ENCODE peak calls at places on chromosome 5, in four cellular contexts. One of them, this sample, is unnamed.

GRCh38 chr5:57366744-57367143 is 115.9 kb downstream of the ACTBL2 start:
- DNase-seq in brain microvascular endothelial cell: peak
- DNase-seq in Peyer's patch: no peak
- DNase-seq in fibroblast of villous mesenchyme: peak
- DNase-seq in this sample: no peak

GRCh38 chr5:40871177-40871576 is 30.0 kb downstream of the CARD6 start:
- DNase-seq in brain microvascular endothelial cell: no peak
- DNase-seq in Peyer's patch: no peak
- DNase-seq in fibroblast of villous mesenchyme: no peak
- DNase-seq in this sample: no peak

GRCh38 chr5:163041254-163041653 is 396.1 kb upstream of the CCNG1 start:
- DNase-seq in brain microvascular endothelial cell: no peak
- DNase-seq in Peyer's patch: no peak
- DNase-seq in fibroblast of villous mesenchyme: no peak
- DNase-seq in this sample: no peak

GRCh38 chr5:149228610-149229297 is 42.9 kb upstream of the AFAP1L1 start:
- DNase-seq in brain microvascular endothelial cell: peak
- DNase-seq in Peyer's patch: peak
- DNase-seq in fibroblast of villous mesenchyme: peak
- DNase-seq in this sample: no peak

GRCh38 chr5:13322769-13323168 is 621.7 kb downstream of the DNAH5 start:
- DNase-seq in brain microvascular endothelial cell: no peak
- DNase-seq in Peyer's patch: no peak
- DNase-seq in fibroblast of villous mesenchyme: no peak
- DNase-seq in this sample: no peak

GRCh38 chr5:160511280-160511929 is 89.8 kb downstream of the PTTG1 start:
- DNase-seq in brain microvascular endothelial cell: no peak
- DNase-seq in Peyer's patch: no peak
- DNase-seq in fibroblast of villous mesenchyme: no peak
- DNase-seq in this sample: no peak

GRCh38 chr5:52876456-52876855 is 88.7 kb downstream of the ITGA1 start:
- DNase-seq in brain microvascular endothelial cell: peak
- DNase-seq in Peyer's patch: no peak
- DNase-seq in fibroblast of villous mesenchyme: peak
- DNase-seq in this sample: no peak

GRCh38 chr5:77852068-77852513 is 76.0 kb upstream of the TBCA start:
- DNase-seq in brain microvascular endothelial cell: no peak
- DNase-seq in Peyer's patch: no peak
- DNase-seq in fibroblast of villous mesenchyme: no peak
- DNase-seq in this sample: no peak

GRCh38 chr5:96962540-96962991 is 26.7 kb downstream of the LNPEP start:
- DNase-seq in brain microvascular endothelial cell: no peak
- DNase-seq in Peyer's patch: no peak
- DNase-seq in fibroblast of villous mesenchyme: no peak
- DNase-seq in this sample: no peak

GRCh38 chr5:139461698-139462097 is 845 bp downstream of the ECSCR start:
- DNase-seq in brain microvascular endothelial cell: peak
- DNase-seq in Peyer's patch: no peak
- DNase-seq in fibroblast of villous mesenchyme: no peak
- DNase-seq in this sample: no peak

GRCh38 chr5:135271533-135272310 is 127.3 kb downstream of the MACROH2A1 start:
- DNase-seq in brain microvascular endothelial cell: no peak
- DNase-seq in Peyer's patch: no peak
- DNase-seq in fibroblast of villous mesenchyme: peak
- DNase-seq in this sample: no peak

GRCh38 chr5:129962506-129962905 is 58.2 kb downstream of the CHSY3 start:
- DNase-seq in brain microvascular endothelial cell: no peak
- DNase-seq in Peyer's patch: no peak
- DNase-seq in fibroblast of villous mesenchyme: no peak
- DNase-seq in this sample: no peak

GRCh38 chr5:159629158-159629557 is 287.1 kb upstream of the ADRA1B start:
- DNase-seq in brain microvascular endothelial cell: no peak
- DNase-seq in Peyer's patch: no peak
- DNase-seq in fibroblast of villous mesenchyme: no peak
- DNase-seq in this sample: no peak

GRCh38 chr5:176508603-176509002 is 28.6 kb downstream of the RNF44 start:
- DNase-seq in brain microvascular endothelial cell: no peak
- DNase-seq in Peyer's patch: no peak
- DNase-seq in fibroblast of villous mesenchyme: no peak
- DNase-seq in this sample: no peak

GRCh38 chr5:20231040-20231439 is 243.0 kb upstream of the CDH18 start:
- DNase-seq in brain microvascular endothelial cell: no peak
- DNase-seq in Peyer's patch: no peak
- DNase-seq in fibroblast of villous mesenchyme: no peak
- DNase-seq in this sample: no peak

GRCh38 chr5:99814311-99815063 is 720.7 kb upstream of the FAM174A start:
- DNase-seq in brain microvascular endothelial cell: no peak
- DNase-seq in Peyer's patch: no peak
- DNase-seq in fibroblast of villous mesenchyme: no peak
- DNase-seq in this sample: no peak

GRCh38 chr5:64166201-64166959 is 737 bp downstream of the RNF180 start:
- DNase-seq in brain microvascular endothelial cell: no peak
- DNase-seq in Peyer's patch: peak
- DNase-seq in fibroblast of villous mesenchyme: no peak
- DNase-seq in this sample: no peak

GRCh38 chr5:24226492-24226891 is 418.3 kb downstream of the CDH10 start:
- DNase-seq in brain microvascular endothelial cell: no peak
- DNase-seq in Peyer's patch: no peak
- DNase-seq in fibroblast of villous mesenchyme: no peak
- DNase-seq in this sample: no peak

GRCh38 chr5:77304388-77304787 is 93.9 kb downstream of the PDE8B start:
- DNase-seq in brain microvascular endothelial cell: no peak
- DNase-seq in Peyer's patch: no peak
- DNase-seq in fibroblast of villous mesenchyme: no peak
- DNase-seq in this sample: no peak

GRCh38 chr5:88236866-88237642 is 31.6 kb downstream of the TMEM161B start:
- DNase-seq in brain microvascular endothelial cell: peak
- DNase-seq in Peyer's patch: no peak
- DNase-seq in fibroblast of villous mesenchyme: no peak
- DNase-seq in this sample: no peak

GRCh38 chr5:178212241-178213002 is 8.1 kb downstream of the HNRNPAB start:
- DNase-seq in brain microvascular endothelial cell: no peak
- DNase-seq in Peyer's patch: no peak
- DNase-seq in fibroblast of villous mesenchyme: no peak
- DNase-seq in this sample: peak

GRCh38 chr5:65774346-65774745 is 52.3 kb downstream of the NLN start:
- DNase-seq in brain microvascular endothelial cell: peak
- DNase-seq in Peyer's patch: no peak
- DNase-seq in fibroblast of villous mesenchyme: peak
- DNase-seq in this sample: no peak

GRCh38 chr5:56145106-56145505 is 88.0 kb downstream of the ANKRD55 start:
- DNase-seq in brain microvascular endothelial cell: no peak
- DNase-seq in Peyer's patch: no peak
- DNase-seq in fibroblast of villous mesenchyme: no peak
- DNase-seq in this sample: no peak

GRCh38 chr5:51657340-51658240 is 274.3 kb downstream of the ISL1 start:
- DNase-seq in brain microvascular endothelial cell: no peak
- DNase-seq in Peyer's patch: no peak
- DNase-seq in fibroblast of villous mesenchyme: no peak
- DNase-seq in this sample: no peak

GRCh38 chr5:170389250-170389902 is at the start of gene KCNMB1:
- DNase-seq in brain microvascular endothelial cell: no peak
- DNase-seq in Peyer's patch: no peak
- DNase-seq in fibroblast of villous mesenchyme: no peak
- DNase-seq in this sample: no peak

GRCh38 chr5:32116574-32117313 is 57.4 kb downstream of the GOLPH3 start:
- DNase-seq in brain microvascular endothelial cell: no peak
- DNase-seq in Peyer's patch: no peak
- DNase-seq in fibroblast of villous mesenchyme: no peak
- DNase-seq in this sample: no peak

GRCh38 chr5:32110081-32110696 is 63.9 kb downstream of the GOLPH3 start:
- DNase-seq in brain microvascular endothelial cell: no peak
- DNase-seq in Peyer's patch: no peak
- DNase-seq in fibroblast of villous mesenchyme: peak
- DNase-seq in this sample: no peak

GRCh38 chr5:32115985-32116384 is 58.1 kb downstream of the GOLPH3 start:
- DNase-seq in brain microvascular endothelial cell: no peak
- DNase-seq in Peyer's patch: no peak
- DNase-seq in fibroblast of villous mesenchyme: peak
- DNase-seq in this sample: no peak
- TF ChIP-seq CTCF in brain microvascular endothelial cell: peak
- TF ChIP-seq CTCF in Peyer's patch: no peak
- TF ChIP-seq CTCF in fibroblast of villous mesenchyme: peak
- TF ChIP-seq CTCF in this sample: no peak

DNA sequence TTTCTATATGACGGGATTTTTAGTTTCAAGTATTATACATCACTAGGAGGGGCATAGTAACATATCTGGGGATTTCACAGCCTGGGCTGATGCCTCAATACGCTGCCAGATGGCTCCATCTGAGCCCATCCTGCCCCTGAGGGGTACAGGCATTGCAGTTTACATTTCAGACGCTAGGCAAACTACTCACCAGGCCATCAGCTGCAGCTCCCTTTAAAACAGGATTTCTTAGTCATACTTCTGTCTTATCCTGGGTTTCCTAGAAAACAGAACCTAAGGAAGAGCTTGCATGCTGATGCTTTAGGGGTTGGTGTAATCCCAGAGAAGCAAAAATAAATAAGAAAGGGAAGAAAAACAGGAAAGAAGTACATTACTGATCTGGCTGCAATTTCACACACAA is 372.8 kb upstream of the PIK3R1 start:
- DNase-seq in brain microvascular endothelial cell: peak
- DNase-seq in Peyer's patch: no peak
- DNase-seq in fibroblast of villous mesenchyme: peak
- DNase-seq in this sample: no peak
- TF ChIP-seq CTCF in brain microvascular endothelial cell: peak
- TF ChIP-seq CTCF in Peyer's patch: no peak
- TF ChIP-seq CTCF in fibroblast of villous mesenchyme: peak
- TF ChIP-seq CTCF in this sample: no peak

GRCh38 chr5:44774279-44774880 is 34.4 kb upstream of the MRPS30 start:
- DNase-seq in brain microvascular endothelial cell: peak
- DNase-seq in Peyer's patch: no peak
- DNase-seq in fibroblast of villous mesenchyme: peak
- DNase-seq in this sample: no peak
- TF ChIP-seq CTCF in brain microvascular endothelial cell: peak
- TF ChIP-seq CTCF in Peyer's patch: no peak
- TF ChIP-seq CTCF in fibroblast of villous mesenchyme: peak
- TF ChIP-seq CTCF in this sample: peak

DNA sequence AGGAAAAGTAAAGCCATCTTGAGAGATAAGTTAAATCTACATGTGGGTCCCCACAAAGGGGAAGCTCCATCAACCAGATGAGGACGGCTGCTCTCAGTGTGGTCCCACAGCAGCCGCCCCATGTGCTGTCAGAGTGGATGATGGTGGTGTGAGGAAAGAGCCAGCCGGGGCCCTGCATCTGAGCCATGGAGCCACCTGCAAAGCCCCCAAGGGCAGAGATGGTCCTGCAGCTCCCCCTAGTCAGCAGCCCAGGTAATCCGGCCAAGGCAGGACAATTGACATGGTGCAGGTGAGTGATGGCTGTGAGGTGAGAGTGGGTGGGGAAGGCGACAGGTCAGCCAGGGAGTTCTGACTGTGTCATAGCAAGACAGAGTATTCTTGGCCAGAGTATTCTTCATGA is 458.8 kb downstream of the ICE1 start:
- DNase-seq in brain microvascular endothelial cell: no peak
- DNase-seq in Peyer's patch: peak
- DNase-seq in fibroblast of villous mesenchyme: no peak
- DNase-seq in this sample: no peak
- TF ChIP-seq CTCF in brain microvascular endothelial cell: no peak
- TF ChIP-seq CTCF in Peyer's patch: no peak
- TF ChIP-seq CTCF in fibroblast of villous mesenchyme: no peak
- TF ChIP-seq CTCF in this sample: no peak

DNA sequence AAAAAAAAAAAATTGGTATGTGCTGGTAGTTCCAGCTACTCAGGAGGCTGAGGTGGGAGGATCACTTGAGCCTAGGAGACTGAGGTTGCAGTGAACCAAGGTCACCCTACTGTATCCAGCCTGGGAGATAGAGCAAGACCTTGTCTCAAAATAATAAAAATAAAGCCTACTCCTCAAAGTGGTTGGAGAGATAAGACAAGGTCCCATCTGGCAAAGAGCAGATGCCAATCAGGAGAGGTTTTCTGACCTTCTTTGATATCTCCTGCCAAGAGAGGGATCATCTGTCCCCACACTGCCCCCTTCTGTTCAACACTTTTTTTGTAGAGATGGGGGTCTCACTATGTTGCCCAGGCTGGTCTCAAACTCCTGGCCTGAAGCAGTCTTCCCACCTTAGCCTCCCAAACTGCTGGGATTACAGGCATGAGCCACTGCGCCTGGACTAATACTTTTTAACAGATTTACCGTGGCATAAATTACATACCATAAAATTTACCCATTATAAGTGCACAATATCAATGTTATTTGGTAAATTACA is 64.7 kb downstream of the SH3PXD2B start:
- DNase-seq in brain microvascular endothelial cell: no peak
- DNase-seq in Peyer's patch: no peak
- DNase-seq in fibroblast of villous mesenchyme: no peak
- DNase-seq in this sample: no peak
- TF ChIP-seq CTCF in brain microvascular endothelial cell: peak
- TF ChIP-seq CTCF in Peyer's patch: no peak
- TF ChIP-seq CTCF in fibroblast of villous mesenchyme: peak
- TF ChIP-seq CTCF in this sample: no peak

GRCh38 chr5:60586307-60586901 is 113.6 kb downstream of the DEPDC1B start:
- DNase-seq in brain microvascular endothelial cell: peak
- DNase-seq in Peyer's patch: no peak
- DNase-seq in fibroblast of villous mesenchyme: peak
- DNase-seq in this sample: no peak
- TF ChIP-seq CTCF in brain microvascular endothelial cell: peak
- TF ChIP-seq CTCF in Peyer's patch: no peak
- TF ChIP-seq CTCF in fibroblast of villous mesenchyme: peak
- TF ChIP-seq CTCF in this sample: peak

DNA sequence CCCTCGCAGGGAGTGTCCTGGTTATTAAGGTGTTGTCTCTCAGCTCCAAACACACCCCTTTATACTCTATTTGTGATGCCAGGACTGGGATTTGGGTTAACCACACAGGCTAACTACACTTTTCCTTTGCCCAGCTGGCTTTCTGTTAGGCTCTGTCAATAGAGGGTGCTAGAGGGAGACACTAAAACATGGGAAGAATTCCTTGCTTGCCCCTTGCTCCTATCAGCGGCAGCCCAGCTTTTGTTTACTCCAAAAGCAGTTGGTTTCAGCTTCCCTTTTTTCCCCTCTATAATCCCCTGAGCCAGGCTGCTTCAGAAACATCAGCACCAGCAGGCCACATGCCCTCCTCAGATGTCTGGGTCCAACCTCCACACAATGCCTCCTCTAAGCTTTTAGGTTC is 297.1 kb downstream of the KCTD16 start:
- DNase-seq in brain microvascular endothelial cell: peak
- DNase-seq in Peyer's patch: no peak
- DNase-seq in fibroblast of villous mesenchyme: peak
- DNase-seq in this sample: no peak
- TF ChIP-seq CTCF in brain microvascular endothelial cell: peak
- TF ChIP-seq CTCF in Peyer's patch: no peak
- TF ChIP-seq CTCF in fibroblast of villous mesenchyme: peak
- TF ChIP-seq CTCF in this sample: no peak

DNA sequence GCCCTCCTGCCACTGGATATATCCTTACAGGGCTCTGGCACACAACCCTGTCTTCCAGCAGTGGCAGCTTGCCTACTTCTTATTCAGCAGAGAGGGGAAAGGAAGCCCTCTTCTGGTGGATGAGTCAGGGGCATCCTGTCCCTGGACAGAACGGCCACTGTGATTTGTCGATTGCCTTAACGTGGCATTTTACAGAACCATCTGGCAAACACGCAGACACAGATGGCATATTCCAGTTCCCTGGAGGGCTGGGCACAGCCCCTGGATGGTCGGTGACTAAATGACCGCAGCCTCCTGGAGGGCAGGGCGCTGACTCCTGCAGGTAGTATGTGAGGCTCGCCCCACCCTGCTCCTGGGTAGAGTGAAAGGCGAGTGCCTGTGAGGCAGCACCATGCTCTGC is 62.1 kb downstream of the DCP2 start:
- DNase-seq in brain microvascular endothelial cell: no peak
- DNase-seq in Peyer's patch: no peak
- DNase-seq in fibroblast of villous mesenchyme: no peak
- DNase-seq in this sample: no peak
- TF ChIP-seq CTCF in brain microvascular endothelial cell: peak
- TF ChIP-seq CTCF in Peyer's patch: no peak
- TF ChIP-seq CTCF in fibroblast of villous mesenchyme: peak
- TF ChIP-seq CTCF in this sample: no peak

This sample was measured in CD14-positive monocyte.